ENCODE peak calls at places on chromosomes 4 and X, in four cellular contexts. P is left lung, H is Calu3, W is A549. V is an unnamed sample.

GRCh38 chr4:27062256-27062655 is 201.6 kb downstream of the STIM2 start:
- DNase-seq in P (no peak), H (no peak), W (no peak), V (no peak)

GRCh38 chr4:39908284-39908683 is 69.4 kb downstream of the PDS5A start:
- DNase-seq in P (no peak), H (no peak), W (no peak), V (no peak)

GRCh38 chr4:169439244-169439643 is 168.5 kb upstream of the SH3RF1 start:
- DNase-seq in P (no peak), H (no peak), W (no peak), V (peak)

GRCh38 chr4:24969486-24969885 is 56.6 kb upstream of the CCDC149 start:
- DNase-seq in P (no peak), H (no peak), W (no peak), V (no peak)

GRCh38 chr4:138217567-138217966 is 24.6 kb downstream of the SLC7A11 start:
- DNase-seq in P (no peak), H (no peak), W (no peak), V (no peak)

GRCh38 chr4:20839957-20840356 is 139.7 kb downstream of the PACRGL start:
- DNase-seq in P (no peak), H (peak), W (no peak), V (no peak)

GRCh38 chr4:7964890-7965662 is 25.4 kb upstream of the AFAP1 start:
- DNase-seq in P (peak), H (peak), W (no peak), V (no peak)

GRCh38 chr4:39621582-39621981 is 17.1 kb downstream of the SMIM14 start:
- DNase-seq in P (peak), H (peak), W (no peak), V (no peak)

GRCh38 chrX:5708209-5708608 is 520.5 kb downstream of the NLGN4X start:
- DNase-seq in P (no peak), H (no peak), W (no peak), V (no peak)

GRCh38 chr4:176406736-176407135 is 87.0 kb downstream of the SPCS3 start:
- DNase-seq in P (no peak), H (no peak), W (no peak), V (no peak)

GRCh38 chr4:73648478-73648877 is 28.2 kb upstream of the RASSF6 start:
- DNase-seq in P (no peak), H (no peak), W (no peak), V (no peak)

GRCh38 chrX:103171353-103171752 is 43.6 kb upstream of the BEX4 start:
- DNase-seq in P (no peak), H (no peak), W (no peak), V (no peak)

GRCh38 chrX:119201570-119201969 is 34.5 kb upstream of the PGRMC1 start:
- DNase-seq in P (no peak), H (no peak), W (no peak), V (no peak)

GRCh38 chr4:2252530-2252924 is 9.4 kb downstream of the MXD4 start:
- DNase-seq in P (no peak), H (no peak), W (no peak), V (no peak)

GRCh38 chr4:161133877-161134276 is 1029.9 kb downstream of the FSTL5 start:
- DNase-seq in P (no peak), H (no peak), W (no peak), V (no peak)

GRCh38 chrX:16578218-16578617 is 71.7 kb upstream of the S100G start:
- DNase-seq in P (no peak), H (no peak), W (no peak), V (no peak)

GRCh38 chrX:54891573-54891972 is 29.1 kb upstream of the TRO start:
- DNase-seq in P (no peak), H (peak), W (peak), V (peak)
- TF ChIP-seq CTCF in P (peak), H (no peak), W (peak), V (peak)

DNA sequence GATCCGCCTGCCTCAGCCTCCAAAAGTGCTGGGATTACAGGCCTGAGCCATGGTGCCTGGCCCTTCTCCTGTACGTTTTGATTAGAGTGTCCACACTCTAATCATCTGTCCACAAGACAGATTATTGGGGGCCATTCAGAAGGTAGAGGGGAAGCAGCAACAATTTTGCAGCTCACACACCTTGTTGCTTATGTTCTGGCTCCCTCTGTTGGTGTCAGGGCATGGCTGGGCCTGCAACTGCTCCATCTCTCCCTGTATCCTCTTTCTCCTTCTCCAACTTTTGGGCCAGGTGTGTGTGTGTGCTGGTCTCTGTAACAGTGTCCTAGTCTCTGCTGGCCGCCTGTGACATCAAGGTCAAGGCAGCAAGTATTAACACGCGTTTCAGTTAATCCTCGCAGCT is 125.5 kb upstream of the MBNL3 start:
- DNase-seq in P (no peak), H (peak), W (no peak), V (no peak)
- TF ChIP-seq CTCF in P (no peak), H (no peak), W (no peak), V (peak)

GRCh38 chr4:115042496-115042895 is 70.9 kb downstream of the NDST4 start:
- DNase-seq in P (no peak), H (no peak), W (no peak), V (no peak)
- TF ChIP-seq CTCF in P (no peak), H (no peak), W (no peak), V (no peak)

GRCh38 chr4:103998752-103999151 is 279.0 kb upstream of the TACR3 start:
- DNase-seq in P (no peak), H (no peak), W (no peak), V (no peak)

GRCh38 chr4:103994059-103994458 is 274.3 kb upstream of the TACR3 start:
- DNase-seq in P (no peak), H (no peak), W (no peak), V (no peak)

GRCh38 chr4:103996637-103997036 is 276.9 kb upstream of the TACR3 start:
- DNase-seq in P (peak), H (peak), W (peak), V (no peak)

GRCh38 chr4:103996059-103996458 is 276.3 kb upstream of the TACR3 start:
- DNase-seq in P (no peak), H (no peak), W (no peak), V (no peak)
- TF ChIP-seq CTCF in P (no peak), H (no peak), W (peak), V (peak)

V was measured in GM10248.